ENCODE peak calls at places on chromosome 2, in six cellular contexts. F, Y, K, W, N and L are unnamed samples.

GRCh38 chr2:229408356-229408755 is 137.3 kb upstream of the PID1 start:
- ATAC-seq in Y (peak), N (peak), W (no peak), F (peak), K (peak), L (no peak)

GRCh38 chr2:17911491-17912260 is 33.2 kb downstream of the KCNS3 start:
- ATAC-seq in K (no peak), F (no peak), W (no peak), N (no peak), Y (no peak), L (no peak)

GRCh38 chr2:4963106-4963505 is 729.1 kb upstream of the SOX11 start:
- ATAC-seq in K (no peak), W (no peak), N (no peak), F (no peak), Y (no peak), L (no peak)

GRCh38 chr2:38515155-38516074 is 87.3 kb downstream of the HNRNPLL start:
- ATAC-seq in F (peak), N (peak), W (no peak), K (peak), Y (peak), L (no peak)

GRCh38 chr2:129796801-129797488 is 182.5 kb upstream of the RAB6C start:
- ATAC-seq in F (no peak), K (no peak), W (no peak), Y (no peak), N (no peak), L (no peak)

GRCh38 chr2:129936334-129936934 is 43.0 kb upstream of the RAB6C start:
- ATAC-seq in W (no peak), Y (no peak), K (no peak), N (no peak), F (no peak), L (peak)

GRCh38 chr2:38613126-38613848 is 10.6 kb upstream of the HNRNPLL start:
- ATAC-seq in K (no peak), Y (no peak), F (no peak), W (no peak), N (no peak), L (no peak)

GRCh38 chr2:152375174-152375573 is 40.2 kb downstream of the FMNL2 start:
- ATAC-seq in N (no peak), F (no peak), Y (no peak), W (no peak), K (no peak), L (no peak)

GRCh38 chr2:41912337-41912736 is 135.5 kb upstream of the PKDCC start:
- ATAC-seq in Y (peak), F (peak), K (no peak), W (no peak), N (no peak), L (no peak)

GRCh38 chr2:109648041-109648527 is 33.9 kb downstream of the SOWAHC start:
- ATAC-seq in Y (no peak), F (no peak), W (no peak), K (no peak), N (peak), L (no peak)

GRCh38 chr2:182381225-182381624 is 45.6 kb downstream of the PDE1A start:
- ATAC-seq in K (no peak), N (no peak), Y (no peak), W (no peak), F (no peak), L (no peak)

GRCh38 chr2:85309699-85310321 is 18.0 kb downstream of the TGOLN2 start:
- ATAC-seq in F (no peak), Y (no peak), N (no peak), K (no peak), W (peak), L (peak)

GRCh38 chr2:190698895-190699294 is 50.0 kb downstream of the NAB1 start:
- ATAC-seq in W (no peak), F (no peak), Y (no peak), N (peak), K (no peak), L (no peak)